ENCODE peak calls at places on chromosome 12, in four cellular contexts. One of them, this sample, is unnamed.

GRCh38 chr12:48680861-48681260 is 1.2 kb downstream of the KANSL2 start:
- DNase-seq in RWPE2: no peak
- DNase-seq in left colon: no peak
- DNase-seq in non-pigmented ciliary epithelial cell: no peak
- DNase-seq in this sample: no peak

GRCh38 chr12:46491548-46491947 is 119.0 kb upstream of the SLC38A2 start:
- DNase-seq in left colon: no peak
- DNase-seq in non-pigmented ciliary epithelial cell: no peak
- DNase-seq in RWPE2: no peak
- DNase-seq in this sample: no peak

GRCh38 chr12:24198070-24198469 is 248.6 kb upstream of the SOX5 start:
- DNase-seq in left colon: no peak
- DNase-seq in RWPE2: no peak
- DNase-seq in non-pigmented ciliary epithelial cell: peak
- DNase-seq in this sample: no peak

GRCh38 chr12:56333197-56333678 is 562 bp downstream of the PAN2 start:
- DNase-seq in left colon: no peak
- DNase-seq in non-pigmented ciliary epithelial cell: no peak
- DNase-seq in RWPE2: no peak
- DNase-seq in this sample: no peak

GRCh38 chr12:53443955-53444354 is 2.4 kb downstream of the PRR13 start:
- DNase-seq in RWPE2: no peak
- DNase-seq in left colon: no peak
- DNase-seq in non-pigmented ciliary epithelial cell: no peak
- DNase-seq in this sample: no peak

GRCh38 chr12:113310489-113310888 is 24.4 kb downstream of the SLC8B1 start:
- DNase-seq in left colon: no peak
- DNase-seq in non-pigmented ciliary epithelial cell: no peak
- DNase-seq in RWPE2: no peak
- DNase-seq in this sample: no peak

GRCh38 chr12:57546438-57547365 is at the start of gene DCTN2:
- DNase-seq in left colon: peak
- DNase-seq in non-pigmented ciliary epithelial cell: peak
- DNase-seq in RWPE2: peak
- DNase-seq in this sample: peak

GRCh38 chr12:5807538-5808219 is 137.4 kb downstream of the ANO2 start:
- DNase-seq in non-pigmented ciliary epithelial cell: no peak
- DNase-seq in left colon: no peak
- DNase-seq in RWPE2: no peak
- DNase-seq in this sample: no peak

GRCh38 chr12:121767525-121768016 is 25.9 kb downstream of the RHOF start:
- DNase-seq in non-pigmented ciliary epithelial cell: no peak
- DNase-seq in RWPE2: no peak
- DNase-seq in left colon: no peak
- DNase-seq in this sample: no peak

GRCh38 chr12:95218852-95219171 is 1.2 kb downstream of the VEZT start:
- DNase-seq in non-pigmented ciliary epithelial cell: no peak
- DNase-seq in left colon: peak
- DNase-seq in RWPE2: no peak
- DNase-seq in this sample: peak

GRCh38 chr12:125225641-125226040 is 160.4 kb downstream of the AACS start:
- DNase-seq in RWPE2: no peak
- DNase-seq in left colon: no peak
- DNase-seq in non-pigmented ciliary epithelial cell: no peak
- DNase-seq in this sample: no peak

GRCh38 chr12:43109626-43110345 is 442.2 kb downstream of the ADAMTS20 start:
- DNase-seq in RWPE2: no peak
- DNase-seq in left colon: no peak
- DNase-seq in non-pigmented ciliary epithelial cell: no peak
- DNase-seq in this sample: no peak

GRCh38 chr12:2606186-2606910 is 188.4 kb upstream of the FKBP4 start:
- DNase-seq in non-pigmented ciliary epithelial cell: no peak
- DNase-seq in RWPE2: no peak
- DNase-seq in left colon: no peak
- DNase-seq in this sample: no peak

GRCh38 chr12:3107071-3107583 is 29.9 kb downstream of the TSPAN9 start:
- DNase-seq in left colon: no peak
- DNase-seq in RWPE2: no peak
- DNase-seq in non-pigmented ciliary epithelial cell: no peak
- DNase-seq in this sample: no peak

GRCh38 chr12:29782285-29782820 is 1.4 kb downstream of the TMTC1 start:
- DNase-seq in RWPE2: no peak
- DNase-seq in non-pigmented ciliary epithelial cell: peak
- DNase-seq in left colon: no peak
- DNase-seq in this sample: no peak

GRCh38 chr12:109613611-109614455 is 40.2 kb downstream of the MVK start:
- DNase-seq in left colon: no peak
- DNase-seq in non-pigmented ciliary epithelial cell: no peak
- DNase-seq in RWPE2: no peak
- DNase-seq in this sample: no peak

GRCh38 chr12:106594447-106594846 is 11.6 kb downstream of the RFX4 start:
- DNase-seq in non-pigmented ciliary epithelial cell: no peak
- DNase-seq in left colon: no peak
- DNase-seq in RWPE2: no peak
- DNase-seq in this sample: no peak

GRCh38 chr12:64633186-64633939 is 23.1 kb downstream of the RASSF3 start:
- DNase-seq in non-pigmented ciliary epithelial cell: no peak
- DNase-seq in RWPE2: no peak
- DNase-seq in left colon: no peak
- DNase-seq in this sample: peak

GRCh38 chr12:531951-532585 is 72.3 kb downstream of the B4GALNT3 start:
- DNase-seq in non-pigmented ciliary epithelial cell: no peak
- DNase-seq in RWPE2: no peak
- DNase-seq in left colon: no peak
- DNase-seq in this sample: no peak

GRCh38 chr12:120744922-120745493 is 19.4 kb downstream of the ACADS start:
- DNase-seq in RWPE2: no peak
- DNase-seq in left colon: no peak
- DNase-seq in non-pigmented ciliary epithelial cell: no peak
- DNase-seq in this sample: no peak

GRCh38 chr12:119735079-119735478 is 67.1 kb downstream of the PRKAB1 start:
- DNase-seq in non-pigmented ciliary epithelial cell: no peak
- DNase-seq in left colon: no peak
- DNase-seq in RWPE2: no peak
- DNase-seq in this sample: no peak

GRCh38 chr12:55718020-55718419 is 2.2 kb upstream of the RDH5 start:
- DNase-seq in left colon: no peak
- DNase-seq in RWPE2: no peak
- DNase-seq in non-pigmented ciliary epithelial cell: no peak
- DNase-seq in this sample: no peak

GRCh38 chr12:64687816-64688599 is 71.2 kb downstream of the GNS start:
- DNase-seq in RWPE2: no peak
- DNase-seq in left colon: no peak
- DNase-seq in non-pigmented ciliary epithelial cell: no peak
- DNase-seq in this sample: no peak

GRCh38 chr12:122072031-122072970 is 6.3 kb upstream of the MLXIP start:
- DNase-seq in non-pigmented ciliary epithelial cell: peak
- DNase-seq in left colon: peak
- DNase-seq in RWPE2: no peak
- DNase-seq in this sample: no peak

GRCh38 chr12:110284597-110284996 is 3.5 kb downstream of the ATP2A2 start:
- DNase-seq in non-pigmented ciliary epithelial cell: no peak
- DNase-seq in left colon: no peak
- DNase-seq in RWPE2: no peak
- DNase-seq in this sample: no peak

GRCh38 chr12:131092911-131093901 is 139.5 kb downstream of the ADGRD1 start:
- DNase-seq in left colon: peak
- DNase-seq in non-pigmented ciliary epithelial cell: no peak
- DNase-seq in RWPE2: peak
- DNase-seq in this sample: no peak

GRCh38 chr12:106115450-106115849 is 23.3 kb downstream of the NUAK1 start:
- DNase-seq in left colon: no peak
- DNase-seq in non-pigmented ciliary epithelial cell: no peak
- DNase-seq in RWPE2: no peak
- DNase-seq in this sample: no peak

GRCh38 chr12:109714141-109714912 is 702 bp downstream of the FAM222A start:
- DNase-seq in left colon: peak
- DNase-seq in RWPE2: no peak
- DNase-seq in non-pigmented ciliary epithelial cell: no peak
- DNase-seq in this sample: peak

GRCh38 chr12:98893601-98894411 is 248.7 kb downstream of the APAF1 start:
- DNase-seq in left colon: no peak
- DNase-seq in non-pigmented ciliary epithelial cell: no peak
- DNase-seq in RWPE2: no peak
- DNase-seq in this sample: no peak

This sample was measured in GF-D8.